ENCODE peak calls at places on chromosomes 13 and 19, in seven cellular contexts. One of them, this sample, is unnamed.

GRCh38 chr19:50739841-50740426 is 16.8 kb downstream of the CLEC11A start:
- DNase-seq in naive thymus-derived CD4-positive, alpha-beta T cell: no peak
- DNase-seq in cardiac muscle cell: no peak
- DNase-seq in fibroblast of lung: no peak
- DNase-seq in suprapubic skin: no peak
- DNase-seq in CD8-positive, alpha-beta T cell: no peak
- DNase-seq in breast epithelium: no peak
- DNase-seq in this sample: no peak

GRCh38 chr13:98171806-98172569 is 5.1 kb downstream of the RNF113B start:
- DNase-seq in naive thymus-derived CD4-positive, alpha-beta T cell: no peak
- DNase-seq in cardiac muscle cell: no peak
- DNase-seq in fibroblast of lung: peak; percentile 74
- DNase-seq in suprapubic skin: peak; percentile 68
- DNase-seq in CD8-positive, alpha-beta T cell: no peak
- DNase-seq in breast epithelium: no peak
- DNase-seq in this sample: peak; percentile 55

GRCh38 chr13:58869566-58869965 is 1238.0 kb downstream of the PCDH17 start:
- DNase-seq in naive thymus-derived CD4-positive, alpha-beta T cell: no peak
- DNase-seq in cardiac muscle cell: no peak
- DNase-seq in fibroblast of lung: no peak
- DNase-seq in suprapubic skin: no peak
- DNase-seq in CD8-positive, alpha-beta T cell: no peak
- DNase-seq in breast epithelium: no peak
- DNase-seq in this sample: no peak

GRCh38 chr13:99124695-99125334 is 75.8 kb upstream of the UBAC2 start:
- DNase-seq in naive thymus-derived CD4-positive, alpha-beta T cell: no peak
- DNase-seq in cardiac muscle cell: no peak
- DNase-seq in fibroblast of lung: peak; percentile 79
- DNase-seq in suprapubic skin: no peak
- DNase-seq in CD8-positive, alpha-beta T cell: peak; percentile 19
- DNase-seq in breast epithelium: no peak
- DNase-seq in this sample: peak; percentile 94

GRCh38 chr13:72151241-72151640 is 284.2 kb upstream of the DACH1 start:
- DNase-seq in naive thymus-derived CD4-positive, alpha-beta T cell: no peak
- DNase-seq in cardiac muscle cell: no peak
- DNase-seq in fibroblast of lung: peak; percentile 92
- DNase-seq in suprapubic skin: no peak
- DNase-seq in CD8-positive, alpha-beta T cell: no peak
- DNase-seq in breast epithelium: no peak
- DNase-seq in this sample: no peak

GRCh38 chr13:111461445-111462149 is 141.2 kb downstream of the TEX29 start:
- DNase-seq in naive thymus-derived CD4-positive, alpha-beta T cell: no peak
- DNase-seq in cardiac muscle cell: no peak
- DNase-seq in fibroblast of lung: no peak
- DNase-seq in suprapubic skin: no peak
- DNase-seq in CD8-positive, alpha-beta T cell: no peak
- DNase-seq in breast epithelium: no peak
- DNase-seq in this sample: peak; percentile 49

GRCh38 chr13:40812724-40813445 is 23.5 kb downstream of the SLC25A15 start:
- DNase-seq in naive thymus-derived CD4-positive, alpha-beta T cell: no peak
- DNase-seq in cardiac muscle cell: no peak
- DNase-seq in fibroblast of lung: peak; percentile 44
- DNase-seq in suprapubic skin: no peak
- DNase-seq in CD8-positive, alpha-beta T cell: no peak
- DNase-seq in breast epithelium: no peak
- DNase-seq in this sample: no peak

GRCh38 chr19:41588497-41589209 is 12.7 kb downstream of the CEACAM21 start:
- DNase-seq in naive thymus-derived CD4-positive, alpha-beta T cell: no peak
- DNase-seq in cardiac muscle cell: peak; percentile 59
- DNase-seq in fibroblast of lung: peak; percentile 27
- DNase-seq in suprapubic skin: no peak
- DNase-seq in CD8-positive, alpha-beta T cell: no peak
- DNase-seq in breast epithelium: no peak
- DNase-seq in this sample: no peak

GRCh38 chr13:98798849-98799645 is 46.6 kb upstream of the SLC15A1 start:
- DNase-seq in naive thymus-derived CD4-positive, alpha-beta T cell: no peak
- DNase-seq in cardiac muscle cell: no peak
- DNase-seq in fibroblast of lung: peak; percentile 58
- DNase-seq in suprapubic skin: no peak
- DNase-seq in CD8-positive, alpha-beta T cell: no peak
- DNase-seq in breast epithelium: no peak
- DNase-seq in this sample: peak; percentile 55

GRCh38 chr13:32530841-32531253 is 7.7 kb downstream of the N4BP2L2 start:
- DNase-seq in naive thymus-derived CD4-positive, alpha-beta T cell: no peak
- DNase-seq in cardiac muscle cell: no peak
- DNase-seq in fibroblast of lung: peak; percentile 71
- DNase-seq in suprapubic skin: no peak
- DNase-seq in CD8-positive, alpha-beta T cell: no peak
- DNase-seq in breast epithelium: no peak
- DNase-seq in this sample: no peak

GRCh38 chr13:97561182-97561581 is 127.2 kb downstream of the RAP2A start:
- DNase-seq in naive thymus-derived CD4-positive, alpha-beta T cell: no peak
- DNase-seq in cardiac muscle cell: no peak
- DNase-seq in fibroblast of lung: no peak
- DNase-seq in suprapubic skin: no peak
- DNase-seq in CD8-positive, alpha-beta T cell: no peak
- DNase-seq in breast epithelium: no peak
- DNase-seq in this sample: no peak

GRCh38 chr13:80340643-80341097 is 256 bp downstream of the SPRY2 start:
- DNase-seq in naive thymus-derived CD4-positive, alpha-beta T cell: no peak
- DNase-seq in cardiac muscle cell: no peak
- DNase-seq in fibroblast of lung: peak; percentile 72
- DNase-seq in suprapubic skin: peak; percentile 65
- DNase-seq in CD8-positive, alpha-beta T cell: no peak
- DNase-seq in breast epithelium: no peak
- DNase-seq in this sample: peak; percentile 95

GRCh38 chr19:42697884-42698283 is 42.4 kb downstream of the PSG3 start:
- DNase-seq in naive thymus-derived CD4-positive, alpha-beta T cell: no peak
- DNase-seq in cardiac muscle cell: no peak
- DNase-seq in fibroblast of lung: no peak
- DNase-seq in suprapubic skin: no peak
- DNase-seq in CD8-positive, alpha-beta T cell: no peak
- DNase-seq in breast epithelium: no peak
- DNase-seq in this sample: no peak

GRCh38 chr19:3852614-3853254 is 16.1 kb downstream of the ZFR2 start:
- DNase-seq in naive thymus-derived CD4-positive, alpha-beta T cell: no peak
- DNase-seq in cardiac muscle cell: no peak
- DNase-seq in fibroblast of lung: peak; percentile 86
- DNase-seq in suprapubic skin: no peak
- DNase-seq in CD8-positive, alpha-beta T cell: peak; percentile 54
- DNase-seq in breast epithelium: no peak
- DNase-seq in this sample: peak; percentile 67

GRCh38 chr13:24660023-24660806 is 20.0 kb upstream of the ATP12A start:
- DNase-seq in naive thymus-derived CD4-positive, alpha-beta T cell: no peak
- DNase-seq in cardiac muscle cell: no peak
- DNase-seq in fibroblast of lung: no peak
- DNase-seq in suprapubic skin: no peak
- DNase-seq in CD8-positive, alpha-beta T cell: no peak
- DNase-seq in breast epithelium: no peak
- DNase-seq in this sample: no peak

GRCh38 chr13:80168089-80168850 is 172.7 kb downstream of the SPRY2 start:
- DNase-seq in naive thymus-derived CD4-positive, alpha-beta T cell: no peak
- DNase-seq in cardiac muscle cell: peak; percentile 49
- DNase-seq in fibroblast of lung: peak; percentile 45
- DNase-seq in suprapubic skin: no peak
- DNase-seq in CD8-positive, alpha-beta T cell: no peak
- DNase-seq in breast epithelium: no peak
- DNase-seq in this sample: no peak

GRCh38 chr13:97225533-97225932 is 3.4 kb downstream of the MBNL2 start:
- DNase-seq in naive thymus-derived CD4-positive, alpha-beta T cell: no peak
- DNase-seq in cardiac muscle cell: no peak
- DNase-seq in fibroblast of lung: no peak
- DNase-seq in suprapubic skin: no peak
- DNase-seq in CD8-positive, alpha-beta T cell: no peak
- DNase-seq in breast epithelium: no peak
- DNase-seq in this sample: no peak

GRCh38 chr19:45057444-45057843 is 18.6 kb downstream of the CLASRP start:
- DNase-seq in naive thymus-derived CD4-positive, alpha-beta T cell: no peak
- DNase-seq in cardiac muscle cell: no peak
- DNase-seq in fibroblast of lung: no peak
- DNase-seq in suprapubic skin: no peak
- DNase-seq in CD8-positive, alpha-beta T cell: no peak
- DNase-seq in breast epithelium: no peak
- DNase-seq in this sample: no peak

GRCh38 chr13:112959206-112959605 is 9.8 kb upstream of the MCF2L start:
- DNase-seq in naive thymus-derived CD4-positive, alpha-beta T cell: no peak
- DNase-seq in cardiac muscle cell: no peak
- DNase-seq in fibroblast of lung: no peak
- DNase-seq in suprapubic skin: no peak
- DNase-seq in CD8-positive, alpha-beta T cell: no peak
- DNase-seq in breast epithelium: no peak
- DNase-seq in this sample: no peak

DNA sequence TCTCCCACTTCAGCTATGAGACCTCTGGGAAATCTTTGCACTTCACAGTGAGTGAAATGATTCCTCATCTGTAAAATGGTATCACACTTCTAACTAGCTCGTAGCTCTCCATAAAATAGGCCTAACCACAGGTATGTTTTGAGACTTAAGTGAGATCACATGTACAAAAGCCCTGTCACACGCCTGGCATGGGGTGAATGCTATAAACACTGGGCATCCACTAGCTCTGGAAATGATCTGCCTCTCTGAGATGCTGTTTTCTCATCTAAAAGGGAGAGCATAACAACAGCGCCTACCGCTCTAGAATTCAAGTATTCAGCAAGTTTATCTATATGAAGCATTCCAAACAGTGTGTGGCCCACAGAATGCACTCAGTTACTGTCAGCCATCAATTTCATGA is 2.2 kb downstream of the AKT2 start:
- DNase-seq in naive thymus-derived CD4-positive, alpha-beta T cell: no peak
- DNase-seq in cardiac muscle cell: no peak
- DNase-seq in fibroblast of lung: peak; percentile 23
- DNase-seq in suprapubic skin: no peak
- DNase-seq in CD8-positive, alpha-beta T cell: no peak
- DNase-seq in breast epithelium: no peak
- DNase-seq in this sample: no peak
- H3K4me1 ChIP-seq in naive thymus-derived CD4-positive, alpha-beta T cell: peaks cover 60% of the 10 kb centered on the region
- H3K4me1 ChIP-seq in cardiac muscle cell: peaks cover 29% of the 10 kb centered on the region
- H3K4me1 ChIP-seq in fibroblast of lung: peaks cover 17% of the 10 kb centered on the region
- H3K4me1 ChIP-seq in suprapubic skin: peaks cover 73% of the 10 kb centered on the region
- H3K4me1 ChIP-seq in CD8-positive, alpha-beta T cell: peaks cover 64% of the 10 kb centered on the region
- H3K4me1 ChIP-seq in breast epithelium: peaks cover 28% of the 10 kb centered on the region
- H3K4me1 ChIP-seq in this sample: peaks cover 12% of the 10 kb centered on the region

GRCh38 chr19:6097911-6098310 is 12.4 kb downstream of the RFX2 start:
- DNase-seq in naive thymus-derived CD4-positive, alpha-beta T cell: no peak
- DNase-seq in cardiac muscle cell: no peak
- DNase-seq in fibroblast of lung: no peak
- DNase-seq in suprapubic skin: no peak
- DNase-seq in CD8-positive, alpha-beta T cell: no peak
- DNase-seq in breast epithelium: no peak
- DNase-seq in this sample: no peak
- H3K4me1 ChIP-seq in naive thymus-derived CD4-positive, alpha-beta T cell: peaks cover 4% of the 10 kb centered on the region
- H3K4me1 ChIP-seq in cardiac muscle cell: peaks cover 23% of the 10 kb centered on the region
- H3K4me1 ChIP-seq in fibroblast of lung: peaks cover under 1% of the 10 kb centered on the region
- H3K4me1 ChIP-seq in suprapubic skin: peaks cover 63% of the 10 kb centered on the region
- H3K4me1 ChIP-seq in CD8-positive, alpha-beta T cell: peaks cover 4% of the 10 kb centered on the region
- H3K4me1 ChIP-seq in breast epithelium: no peaks in the 10 kb centered on the region
- H3K4me1 ChIP-seq in this sample: peaks cover 8% of the 10 kb centered on the region

GRCh38 chr19:29810504-29810871 is 1.3 kb upstream of the CCNE1 start:
- DNase-seq in naive thymus-derived CD4-positive, alpha-beta T cell: no peak
- DNase-seq in cardiac muscle cell: peak; percentile 32
- DNase-seq in fibroblast of lung: peak; percentile 12
- DNase-seq in suprapubic skin: no peak
- DNase-seq in CD8-positive, alpha-beta T cell: no peak
- DNase-seq in breast epithelium: peak; percentile 25
- DNase-seq in this sample: no peak

GRCh38 chr19:29806098-29806866 is 5.5 kb upstream of the CCNE1 start:
- DNase-seq in naive thymus-derived CD4-positive, alpha-beta T cell: no peak
- DNase-seq in cardiac muscle cell: peak; percentile 18
- DNase-seq in fibroblast of lung: peak; percentile 39
- DNase-seq in suprapubic skin: no peak
- DNase-seq in CD8-positive, alpha-beta T cell: no peak
- DNase-seq in breast epithelium: no peak
- DNase-seq in this sample: no peak

GRCh38 chr19:29807178-29807577 is 4.6 kb upstream of the CCNE1 start:
- DNase-seq in naive thymus-derived CD4-positive, alpha-beta T cell: no peak
- DNase-seq in cardiac muscle cell: no peak
- DNase-seq in fibroblast of lung: no peak
- DNase-seq in suprapubic skin: no peak
- DNase-seq in CD8-positive, alpha-beta T cell: no peak
- DNase-seq in breast epithelium: no peak
- DNase-seq in this sample: no peak

GRCh38 chr19:29809795-29810503 is 1.8 kb upstream of the CCNE1 start:
- DNase-seq in naive thymus-derived CD4-positive, alpha-beta T cell: no peak
- DNase-seq in cardiac muscle cell: no peak
- DNase-seq in fibroblast of lung: no peak
- DNase-seq in suprapubic skin: no peak
- DNase-seq in CD8-positive, alpha-beta T cell: no peak
- DNase-seq in breast epithelium: no peak
- DNase-seq in this sample: no peak

GRCh38 chr19:29807870-29808405 is 3.9 kb upstream of the CCNE1 start:
- DNase-seq in naive thymus-derived CD4-positive, alpha-beta T cell: no peak
- DNase-seq in cardiac muscle cell: no peak
- DNase-seq in fibroblast of lung: no peak
- DNase-seq in suprapubic skin: no peak
- DNase-seq in CD8-positive, alpha-beta T cell: no peak
- DNase-seq in breast epithelium: no peak
- DNase-seq in this sample: no peak
- H3K4me1 ChIP-seq in naive thymus-derived CD4-positive, alpha-beta T cell: no peaks in the 10 kb centered on the region
- H3K4me1 ChIP-seq in cardiac muscle cell: no peaks in the 10 kb centered on the region
- H3K4me1 ChIP-seq in fibroblast of lung: no peaks in the 10 kb centered on the region
- H3K4me1 ChIP-seq in suprapubic skin: peaks cover 28% of the 10 kb centered on the region
- H3K4me1 ChIP-seq in CD8-positive, alpha-beta T cell: peaks cover 5% of the 10 kb centered on the region
- H3K4me1 ChIP-seq in breast epithelium: no peaks in the 10 kb centered on the region
- H3K4me1 ChIP-seq in this sample: peaks cover 11% of the 10 kb centered on the region

GRCh38 chr13:114161028-114161556 is 18.0 kb upstream of the CFAP97D2 start:
- DNase-seq in naive thymus-derived CD4-positive, alpha-beta T cell: no peak
- DNase-seq in cardiac muscle cell: no peak
- DNase-seq in fibroblast of lung: peak; percentile 35
- DNase-seq in suprapubic skin: no peak
- DNase-seq in CD8-positive, alpha-beta T cell: no peak
- DNase-seq in breast epithelium: no peak
- DNase-seq in this sample: no peak
- H3K4me1 ChIP-seq in naive thymus-derived CD4-positive, alpha-beta T cell: peaks cover 64% of the 10 kb centered on the region
- H3K4me1 ChIP-seq in cardiac muscle cell: no peaks in the 10 kb centered on the region
- H3K4me1 ChIP-seq in fibroblast of lung: peaks cover 2% of the 10 kb centered on the region
- H3K4me1 ChIP-seq in suprapubic skin: peaks cover 17% of the 10 kb centered on the region
- H3K4me1 ChIP-seq in CD8-positive, alpha-beta T cell: peaks cover 71% of the 10 kb centered on the region
- H3K4me1 ChIP-seq in breast epithelium: peaks cover under 1% of the 10 kb centered on the region
- H3K4me1 ChIP-seq in this sample: peaks cover 3% of the 10 kb centered on the region

DNA sequence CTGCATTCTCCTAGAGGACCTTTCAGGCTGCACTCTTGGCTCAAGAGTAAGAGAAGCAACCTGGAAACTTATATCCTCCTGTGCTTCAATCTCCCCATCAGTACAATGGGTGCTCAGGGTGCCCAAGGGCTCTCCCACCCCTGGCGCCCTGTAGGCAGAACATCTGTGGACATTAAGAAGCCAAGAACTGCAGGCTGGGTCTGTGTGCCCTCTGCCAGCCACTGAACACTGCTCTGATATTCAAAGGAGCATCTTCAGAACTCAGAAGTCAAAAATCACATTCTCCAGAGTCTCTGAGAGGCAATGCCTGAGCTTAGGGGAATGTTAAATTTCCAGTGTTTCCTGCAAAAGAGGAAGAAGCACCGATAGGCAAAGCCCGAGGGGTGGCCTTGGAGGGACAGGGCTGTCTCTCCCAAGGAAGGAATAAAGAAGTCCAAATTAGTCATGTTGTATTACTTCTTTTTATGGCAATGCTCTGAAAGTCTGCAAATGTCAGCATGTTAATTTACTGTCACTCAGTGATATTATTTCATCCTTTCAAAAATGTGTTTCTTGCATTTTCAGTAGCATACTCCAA is 88.1 kb downstream of the TSHZ3 start:
- DNase-seq in naive thymus-derived CD4-positive, alpha-beta T cell: no peak
- DNase-seq in cardiac muscle cell: no peak
- DNase-seq in fibroblast of lung: no peak
- DNase-seq in suprapubic skin: no peak
- DNase-seq in CD8-positive, alpha-beta T cell: no peak
- DNase-seq in breast epithelium: no peak
- DNase-seq in this sample: no peak
- H3K4me1 ChIP-seq in naive thymus-derived CD4-positive, alpha-beta T cell: no peaks in the 10 kb centered on the region
- H3K4me1 ChIP-seq in cardiac muscle cell: no peaks in the 10 kb centered on the region
- H3K4me1 ChIP-seq in fibroblast of lung: peaks cover 3% of the 10 kb centered on the region
- H3K4me1 ChIP-seq in suprapubic skin: peaks cover 25% of the 10 kb centered on the region
- H3K4me1 ChIP-seq in CD8-positive, alpha-beta T cell: no peaks in the 10 kb centered on the region
- H3K4me1 ChIP-seq in breast epithelium: no peaks in the 10 kb centered on the region
- H3K4me1 ChIP-seq in this sample: no peaks in the 10 kb centered on the region